ENCODE peak calls at places on chromosomes 5 and 9, in four cellular contexts. B is activated T-cell treated with anti-CD3 and anti-CD28 coated beads for 1 hour, A is prostate gland, C is DMS153. W is an unnamed sample.

GRCh38 chr5:178287091-178287790 is 54.6 kb upstream of the PHYKPL start:
- DNase-seq in B (no peak), A (no peak), C (no peak), W (no peak)

GRCh38 chr5:10301266-10301665 is 6.4 kb downstream of the CMBL start:
- DNase-seq in B (no peak), A (no peak), C (peak), W (no peak)

GRCh38 chr5:178232920-178233429 is 373 bp upstream of the PHYKPL start:
- DNase-seq in B (no peak), A (no peak), C (no peak), W (no peak)

GRCh38 chr5:65172486-65173129 is 309.1 kb downstream of the ADAMTS6 start:
- DNase-seq in B (no peak), A (no peak), C (no peak), W (no peak)

GRCh38 chr9:86944974-86945867 is 2.1 kb downstream of the GAS1 start:
- DNase-seq in B (no peak), A (no peak), C (no peak), W (no peak)

GRCh38 chr5:5492087-5492933 is 69.8 kb downstream of the ICE1 start:
- DNase-seq in B (peak), A (no peak), C (peak), W (peak)

GRCh38 chr5:177446184-177447065 is at the start of gene PRR7:
- DNase-seq in B (peak), A (peak), C (peak), W (no peak)

GRCh38 chr9:136020671-136021070 is 59.5 kb upstream of the UBAC1 start:
- DNase-seq in B (no peak), A (no peak), C (no peak), W (no peak)

GRCh38 chr9:93121316-93122241 is 12.5 kb downstream of the NINJ1 start:
- DNase-seq in B (no peak), A (no peak), C (no peak), W (no peak)

GRCh38 chr9:114421147-114421546 is 33.4 kb upstream of the AKNA start:
- DNase-seq in B (no peak), A (no peak), C (no peak), W (no peak)

GRCh38 chr5:151121652-151122051 is 35.9 kb downstream of the ANXA6 start:
- DNase-seq in B (no peak), A (no peak), C (no peak), W (no peak)

W was measured in NCI-H2107.